ENCODE peak calls at places on chromosomes 2 and 18, in seven cellular contexts. I is esophagus muscularis mucosa, R is body of pancreas, Y is BJ, U is bronchial epithelial cell, G is ovary, J is neuronal stem cell. W is an unnamed sample.

GRCh38 chr2:234839285-234839684 is 112.5 kb upstream of the SH3BP4 start:
- DNase-seq in I (no peak), R (no peak), Y (no peak), U (no peak), G (no peak), J (no peak), W (no peak)

GRCh38 chr2:100615471-100615870 is 52.7 kb downstream of the PDCL3 start:
- DNase-seq in I (peak; percentile 88), R (no peak), Y (no peak), U (no peak), G (no peak), J (no peak), W (peak; percentile 18)

GRCh38 chr2:120864981-120865380 is 129.3 kb downstream of the GLI2 start:
- DNase-seq in I (no peak), R (no peak), Y (no peak), U (no peak), G (no peak), J (no peak), W (peak; percentile 96)

GRCh38 chr2:134124047-134124753 is 129.7 kb upstream of the MGAT5 start:
- DNase-seq in I (no peak), R (no peak), Y (no peak), U (no peak), G (no peak), J (no peak), W (peak; percentile 91)

GRCh38 chr18:845152-845819 is 33.2 kb upstream of the YES1 start:
- DNase-seq in I (no peak), R (no peak), Y (peak; percentile 50), U (peak; percentile 75), G (no peak), J (no peak), W (peak; percentile 87)

GRCh38 chr2:219406861-219407230 is 11.3 kb upstream of the DES start:
- DNase-seq in I (no peak), R (no peak), Y (peak; percentile 86), U (peak; percentile 22), G (no peak), J (no peak), W (peak; percentile 98)

GRCh38 chr2:240333985-240334384 is 101.5 kb upstream of the GPC1 start:
- DNase-seq in I (no peak), R (no peak), Y (no peak), U (no peak), G (no peak), J (no peak), W (no peak)

GRCh38 chr2:48946444-48947048 is 191.0 kb upstream of the LHCGR start:
- DNase-seq in I (no peak), R (peak; percentile 43), Y (no peak), U (peak; percentile 59), G (no peak), J (peak; percentile 49), W (no peak)

GRCh38 chr2:169768262-169768995 is 30.2 kb upstream of the SSB start:
- DNase-seq in I (no peak), R (peak; percentile 24), Y (no peak), U (no peak), G (no peak), J (no peak), W (no peak)

GRCh38 chr2:45993476-45993991 is 303.7 kb upstream of the EPAS1 start:
- DNase-seq in I (peak; percentile 92), R (peak; percentile 75), Y (no peak), U (peak; percentile 79), G (peak; percentile 54), J (peak; percentile 69), W (peak; percentile 84)

GRCh38 chr2:142974288-142975024 is 97.0 kb downstream of the KYNU start:
- DNase-seq in I (no peak), R (no peak), Y (no peak), U (peak; percentile 93), G (no peak), J (no peak), W (peak; percentile 4)

GRCh38 chr2:205998601-205999000 is 87.4 kb downstream of the INO80D start:
- DNase-seq in I (no peak), R (no peak), Y (no peak), U (no peak), G (no peak), J (no peak), W (no peak)

GRCh38 chr2:223860809-223861738 is 23.7 kb upstream of the AP1S3 start:
- DNase-seq in I (no peak), R (peak; percentile 63), Y (no peak), U (peak; percentile 97), G (no peak), J (no peak), W (no peak)

GRCh38 chr2:36672199-36672598 is 24.3 kb upstream of the VIT start:
- DNase-seq in I (no peak), R (no peak), Y (no peak), U (peak; percentile 49), G (no peak), J (peak; percentile 8), W (peak; percentile 26)

GRCh38 chr18:31648458-31648857 is 35.9 kb downstream of the B4GALT6 start:
- DNase-seq in I (no peak), R (no peak), Y (no peak), U (no peak), G (no peak), J (no peak), W (no peak)

GRCh38 chr2:239607795-239608171 is 207.0 kb upstream of the HDAC4 start:
- DNase-seq in I (no peak), R (no peak), Y (no peak), U (no peak), G (no peak), J (no peak), W (no peak)

GRCh38 chr18:59547691-59548182 is 149.5 kb downstream of the CCBE1 start:
- DNase-seq in I (no peak), R (no peak), Y (peak; percentile 54), U (peak; percentile 46), G (peak; percentile 54), J (no peak), W (peak; percentile 91)

GRCh38 chr2:168165985-168166901 is 81.2 kb downstream of the STK39 start:
- DNase-seq in I (no peak), R (no peak), Y (no peak), U (no peak), G (no peak), J (no peak), W (no peak)
- H3K36me3 ChIP-seq in I (peaks cover 12% of the 10 kb centered on the region), R (no peaks in the 10 kb centered on the region), Y (no peaks in the 10 kb centered on the region), U (peaks cover 2% of the 10 kb centered on the region), G (no peaks in the 10 kb centered on the region), J (no peaks in the 10 kb centered on the region), W (peaks cover 9% of the 10 kb centered on the region)

DNA sequence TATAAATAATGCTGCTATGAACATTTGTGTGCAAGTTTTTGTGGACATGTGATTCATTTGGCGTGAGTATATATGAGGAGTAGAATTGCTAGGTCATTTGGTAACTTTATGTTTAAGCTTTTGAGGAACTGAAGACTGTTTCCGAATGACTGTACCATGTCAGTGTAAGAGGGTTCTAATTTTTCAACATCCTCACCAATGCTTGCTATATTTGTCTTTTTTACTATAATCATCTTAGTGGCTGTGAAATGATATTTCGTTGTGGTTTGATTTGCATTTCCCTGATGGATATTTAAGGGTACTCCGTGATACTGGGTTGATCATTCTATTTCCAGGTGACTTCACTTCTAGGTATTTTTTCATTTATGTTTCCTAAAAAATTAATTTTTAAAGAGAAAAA is 241.1 kb downstream of the BCL2 start:
- DNase-seq in I (no peak), R (no peak), Y (no peak), U (no peak), G (no peak), J (no peak), W (no peak)
- H3K4me3 ChIP-seq in I (no peak overlapping the region), R (no peak overlapping the region), Y (no peak overlapping the region), U (no peak overlapping the region), G (no peak overlapping the region), J (no peak overlapping the region), W (no peak overlapping the region)

GRCh38 chr2:15633971-15634346 is 42.3 kb downstream of the DDX1 start:
- DNase-seq in I (no peak), R (no peak), Y (no peak), U (no peak), G (no peak), J (no peak), W (no peak)
- H3K36me3 ChIP-seq in I (peaks cover 70% of the 10 kb centered on the region), R (peaks cover 18% of the 10 kb centered on the region), Y (peaks cover 13% of the 10 kb centered on the region), U (peaks cover 5% of the 10 kb centered on the region), G (no peaks in the 10 kb centered on the region), J (peaks cover 16% of the 10 kb centered on the region), W (peaks cover 73% of the 10 kb centered on the region)

GRCh38 chr2:50347355-50348044 is 684.4 kb downstream of the NRXN1 start:
- DNase-seq in I (no peak), R (no peak), Y (no peak), U (no peak), G (no peak), J (peak; percentile 61), W (no peak)
- H3K4me3 ChIP-seq in I (peak overlapping the region; percentile 43), R (no peak overlapping the region), Y (no peak overlapping the region), U (no peak overlapping the region), G (no peak overlapping the region), J (peak overlapping the region; percentile 51), W (no peak overlapping the region)

GRCh38 chr18:76437011-76437410 is 58.0 kb downstream of the ZNF516 start:
- DNase-seq in I (no peak), R (no peak), Y (no peak), U (no peak), G (no peak), J (no peak), W (no peak)

GRCh38 chr18:76433788-76434187 is 61.3 kb downstream of the ZNF516 start:
- DNase-seq in I (no peak), R (no peak), Y (no peak), U (no peak), G (no peak), J (no peak), W (peak; percentile 5)

GRCh38 chr18:76434452-76434851 is 60.6 kb downstream of the ZNF516 start:
- DNase-seq in I (no peak), R (no peak), Y (no peak), U (no peak), G (no peak), J (no peak), W (no peak)

GRCh38 chr18:76436342-76436741 is 58.7 kb downstream of the ZNF516 start:
- DNase-seq in I (no peak), R (no peak), Y (no peak), U (no peak), G (no peak), J (no peak), W (no peak)

DNA sequence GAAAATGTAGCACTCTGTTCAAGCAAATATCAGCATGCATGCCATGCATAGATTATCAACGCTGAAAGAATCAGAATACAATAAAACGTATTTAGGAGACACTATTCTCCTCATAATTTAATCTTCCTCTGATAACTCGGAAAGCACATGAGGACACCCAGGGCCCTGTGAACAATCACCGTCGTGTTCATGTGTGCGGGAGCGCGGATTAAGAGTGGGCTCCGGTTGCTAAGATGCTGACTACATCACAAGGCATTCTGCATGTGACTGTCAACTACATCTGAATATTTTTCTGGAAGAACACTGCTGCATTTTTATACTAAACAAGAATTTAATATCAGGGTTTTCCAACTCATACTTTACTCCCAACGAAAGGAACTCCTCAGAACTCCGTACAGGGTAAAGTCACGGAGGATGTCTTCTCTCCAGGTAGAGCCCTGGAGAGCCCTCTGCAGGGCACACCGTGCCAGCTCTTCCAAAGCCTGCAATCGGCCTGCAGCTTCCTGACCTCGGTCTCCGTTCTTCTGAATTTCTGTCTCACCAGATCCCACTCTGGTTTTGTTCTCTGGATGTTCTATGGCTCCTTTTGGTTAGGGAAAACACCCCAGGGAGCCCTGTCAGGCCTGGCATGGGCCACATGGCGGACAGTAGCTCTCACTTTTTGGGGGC is 59.6 kb downstream of the ZNF516 start:
- DNase-seq in I (no peak), R (no peak), Y (no peak), U (no peak), G (no peak), J (no peak), W (no peak)
- H3K36me3 ChIP-seq in I (peaks cover 30% of the 10 kb centered on the region), R (no peaks in the 10 kb centered on the region), Y (peaks cover 16% of the 10 kb centered on the region), U (peaks cover 24% of the 10 kb centered on the region), G (no peaks in the 10 kb centered on the region), J (peaks cover 35% of the 10 kb centered on the region), W (peaks cover 11% of the 10 kb centered on the region)

GRCh38 chr2:109699646-109700045 is 85.5 kb downstream of the SOWAHC start:
- DNase-seq in I (no peak), R (no peak), Y (no peak), U (no peak), G (peak; percentile 38), J (no peak), W (no peak)
- H3K4me3 ChIP-seq in I (no peak overlapping the region), R (no peak overlapping the region), Y (no peak overlapping the region), U (no peak overlapping the region), G (no peak overlapping the region), J (peak overlapping the region; percentile 38), W (no peak overlapping the region)